ENCODE peak calls at places on chromosomes 16 and 17, in eight cellular contexts. J is fibroblast of pulmonary artery; I is mammary epithelial cell; T is CD8-positive, alpha-beta memory T cell; P is adrenal gland; M is naive thymus-derived CD4-positive, alpha-beta T cell; E is mucosa of descending colon; U is esophagus squamous epithelium. X is an unnamed sample.

GRCh38 chr17:78969865-78970264 is 9.9 kb downstream of the LGALS3BP start:
- DNase-seq in J (no peak), I (no peak), T (no peak), P (no peak), M (no peak), E (no peak), U (no peak), X (no peak)

GRCh38 chr17:7922499-7923289 is 6.6 kb upstream of the RNF227 start:
- DNase-seq in J (peak; percentile 84), I (no peak), T (peak; percentile 87), P (peak; percentile 82), M (peak; percentile 80), E (peak; percentile 92), U (no peak), X (peak; percentile 81)

GRCh38 chr17:6078370-6078950 is 8.3 kb downstream of the WSCD1 start:
- DNase-seq in J (no peak), I (no peak), T (no peak), P (no peak), M (no peak), E (no peak), U (no peak), X (no peak)

GRCh38 chr17:68595496-68595895 is 5.7 kb downstream of the FAM20A start:
- DNase-seq in J (no peak), I (no peak), T (no peak), P (no peak), M (no peak), E (no peak), U (no peak), X (no peak)

GRCh38 chr16:58269526-58269925 is 25.3 kb downstream of the PRSS54 start:
- DNase-seq in J (no peak), I (no peak), T (no peak), P (no peak), M (no peak), E (no peak), U (no peak), X (no peak)

GRCh38 chr16:53159781-53160436 is 105.1 kb downstream of the CHD9 start:
- DNase-seq in J (peak; percentile 75), I (peak; percentile 32), T (peak; percentile 47), P (no peak), M (no peak), E (no peak), U (no peak), X (no peak)

GRCh38 chr17:1227917-1228751 is 42.1 kb upstream of the BHLHA9 start:
- DNase-seq in J (no peak), I (no peak), T (peak; percentile 52), P (no peak), M (no peak), E (peak; percentile 71), U (no peak), X (peak; percentile 65)

GRCh38 chr17:51371732-51372151 is 111.4 kb downstream of the UTP18 start:
- DNase-seq in J (peak; percentile 57), I (peak; percentile 47), T (no peak), P (peak; percentile 31), M (peak; percentile 32), E (no peak), U (no peak), X (peak; percentile 34)

GRCh38 chr16:88922114-88922825 is 54.7 kb downstream of the CBFA2T3 start:
- DNase-seq in J (peak; percentile 66), I (peak; percentile 28), T (no peak), P (peak; percentile 95), M (no peak), E (peak; percentile 83), U (no peak), X (peak; percentile 76)

GRCh38 chr17:46822388-46822921 is 4.0 kb upstream of the WNT3 start:
- DNase-seq in J (no peak), I (no peak), T (no peak), P (no peak), M (peak; percentile 68), E (no peak), U (no peak), X (no peak)

GRCh38 chr16:27214084-27214961 is 11.0 kb downstream of the KDM8 start:
- DNase-seq in J (no peak), I (no peak), T (no peak), P (no peak), M (no peak), E (no peak), U (no peak), X (peak; percentile 82)

GRCh38 chr16:2816751-2817495 is at the start of gene PRSS21:
- DNase-seq in J (no peak), I (no peak), T (peak; percentile 52), P (no peak), M (peak; percentile 43), E (no peak), U (no peak), X (no peak)

GRCh38 chr17:77264617-77265230 is 124.0 kb downstream of the SEC14L1 start:
- DNase-seq in J (no peak), I (no peak), T (no peak), P (no peak), M (no peak), E (no peak), U (no peak), X (no peak)

GRCh38 chr17:61803216-61803615 is 60.1 kb downstream of the BRIP1 start:
- DNase-seq in J (no peak), I (no peak), T (no peak), P (no peak), M (no peak), E (no peak), U (no peak), X (no peak)

GRCh38 chr17:82974136-82974952 is 105.1 kb upstream of the METRNL start:
- DNase-seq in J (no peak), I (no peak), T (no peak), P (no peak), M (no peak), E (peak; percentile 49), U (no peak), X (peak; percentile 42)

GRCh38 chr17:49249292-49249794 is 18.8 kb upstream of the PHOSPHO1 start:
- DNase-seq in J (peak; percentile 41), I (no peak), T (no peak), P (peak; percentile 40), M (no peak), E (no peak), U (no peak), X (no peak)

GRCh38 chr17:74833501-74834361 is 26.0 kb downstream of the GRIN2C start:
- DNase-seq in J (no peak), I (peak; percentile 13), T (no peak), P (peak; percentile 35), M (no peak), E (no peak), U (no peak), X (no peak)

DNA sequence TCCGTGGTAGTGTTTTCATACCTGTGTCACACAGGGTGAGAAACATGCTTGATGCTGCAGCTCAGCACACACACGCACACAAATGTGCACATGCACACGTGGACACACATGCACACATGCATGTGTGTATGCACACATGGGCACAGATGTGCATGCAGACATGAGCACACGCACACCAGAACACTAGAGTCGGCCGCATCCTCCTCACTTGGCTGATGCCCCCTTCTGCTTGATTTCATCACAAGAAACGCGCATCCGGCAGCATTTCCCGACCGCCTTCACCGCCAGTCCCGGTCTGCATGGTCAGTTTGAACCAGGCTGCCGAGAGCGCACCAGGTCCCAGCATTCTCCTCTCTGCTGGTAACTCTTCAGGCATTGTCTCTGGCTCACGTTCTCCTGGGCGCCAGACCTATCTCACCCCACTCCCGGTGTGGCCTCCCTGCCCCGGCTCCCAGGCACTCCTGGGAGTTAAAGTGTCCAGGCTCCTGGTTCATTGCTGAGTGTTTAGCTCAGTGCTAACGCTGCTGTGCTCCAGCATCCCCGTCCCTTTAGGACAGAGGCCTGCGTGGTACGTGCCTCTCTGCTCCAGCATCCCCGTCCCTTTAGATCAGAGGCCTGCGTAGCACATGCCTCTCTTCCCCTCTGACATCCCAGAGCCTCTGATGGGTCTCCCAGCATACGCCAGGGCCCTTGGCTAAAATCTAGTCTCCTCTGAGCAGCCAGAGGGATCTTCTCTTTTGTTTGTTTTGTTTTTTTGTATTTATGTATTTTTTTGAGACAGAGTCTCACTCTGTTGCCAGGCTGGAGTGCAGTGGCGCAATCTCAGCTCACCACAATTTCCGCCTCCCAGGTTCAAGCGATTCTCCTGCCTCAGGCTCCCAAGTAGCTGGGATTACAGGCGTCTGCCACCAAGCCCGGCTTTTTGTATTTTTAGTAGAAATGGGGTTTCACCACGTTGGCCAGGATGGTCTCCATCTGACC is 16.0 kb downstream of the BAIAP2 start:
- DNase-seq in J (no peak), I (no peak), T (no peak), P (no peak), M (no peak), E (no peak), U (no peak), X (no peak)
- H3K4me3 ChIP-seq in J (no peak overlapping the region), I (no peak overlapping the region), T (no peak overlapping the region), P (no peak overlapping the region), M (no peak overlapping the region), E (no peak overlapping the region), U (no peak overlapping the region), X (no peak overlapping the region)

DNA sequence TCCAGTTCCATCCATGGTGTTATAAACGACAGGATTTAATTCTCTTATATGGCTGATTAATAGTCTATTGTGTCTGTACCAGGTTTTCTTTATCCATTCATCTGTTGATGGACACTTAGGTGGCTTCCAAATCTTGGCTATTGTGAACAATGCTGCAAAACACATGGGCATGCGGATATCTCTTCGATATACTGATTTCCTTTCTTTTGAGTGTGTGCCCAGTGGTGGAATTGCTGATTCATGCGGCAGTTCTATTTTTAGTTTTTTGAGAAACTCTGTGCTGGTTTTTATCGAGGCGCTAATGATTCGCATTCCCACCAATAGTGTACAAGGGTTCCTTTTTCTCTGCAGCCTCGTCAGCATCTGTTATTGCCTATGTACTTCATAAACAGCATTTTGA is 599.4 kb downstream of the TMEM114 start:
- DNase-seq in J (no peak), I (no peak), T (no peak), P (no peak), M (no peak), E (no peak), U (no peak), X (no peak)
- H3K4me3 ChIP-seq in J (no peak overlapping the region), I (no peak overlapping the region), T (no peak overlapping the region), P (no peak overlapping the region), M (no peak overlapping the region), E (no peak overlapping the region), U (no peak overlapping the region), X (no peak overlapping the region)

DNA sequence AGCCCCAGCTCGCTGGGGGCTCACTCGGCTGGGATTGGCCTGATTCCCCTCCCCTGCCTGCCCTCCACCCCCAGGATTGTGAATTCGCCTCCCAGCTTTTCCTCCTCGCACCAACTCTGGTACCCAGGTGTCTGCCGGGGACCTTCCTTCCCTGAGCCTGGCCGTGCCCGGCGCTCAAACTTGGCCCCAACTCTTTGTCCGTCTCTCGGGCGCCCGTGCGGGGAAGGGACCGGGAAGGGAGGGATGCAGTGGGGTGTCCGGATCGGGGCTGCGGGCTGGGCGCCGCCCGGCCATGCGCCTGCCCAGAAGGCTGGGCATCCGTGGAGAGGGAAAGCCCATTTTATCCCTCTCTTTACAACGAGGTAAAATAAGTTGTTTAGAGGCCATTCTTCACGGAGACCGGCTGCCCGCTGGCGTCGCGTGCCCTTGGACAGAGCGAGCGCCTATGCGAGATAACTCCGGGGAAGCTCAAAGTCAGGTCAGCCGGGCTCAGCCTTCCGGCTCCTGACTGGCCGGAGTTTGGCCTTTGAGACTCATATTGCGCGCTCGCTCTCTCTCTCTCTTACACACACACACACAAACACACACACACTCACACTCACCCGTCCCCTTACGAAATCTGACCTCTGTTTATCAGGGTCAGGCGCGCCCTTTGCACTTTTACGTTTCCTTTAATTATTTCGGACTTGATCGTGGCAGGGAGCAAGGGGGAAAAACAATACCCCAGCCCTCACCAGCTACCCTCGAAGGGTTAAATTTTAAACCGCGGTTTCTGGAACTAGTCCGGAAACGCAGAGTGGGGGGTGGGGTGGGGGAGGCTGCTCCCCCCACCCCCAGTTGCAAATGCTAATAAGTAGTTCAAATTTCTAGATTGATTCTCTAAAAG is 798 bp upstream of the MAF start:
- DNase-seq in J (peak; percentile 10), I (no peak), T (peak; percentile 54), P (peak; percentile 73), M (peak; percentile 52), E (peak; percentile 70), U (no peak), X (peak; percentile 32)
- H3K4me3 ChIP-seq in J (peak overlapping the region; percentile 45), I (peak overlapping the region; percentile 90), T (peak overlapping the region; percentile 75), P (peak overlapping the region; percentile 95), M (peak overlapping the region; percentile 84), E (peak overlapping the region; percentile 47), U (peak overlapping the region; percentile 77), X (peak overlapping the region; percentile 48)

GRCh38 chr16:30094541-30095165 is 1.4 kb downstream of the YPEL3 start:
- DNase-seq in J (no peak), I (no peak), T (no peak), P (no peak), M (no peak), E (peak; percentile 67), U (no peak), X (no peak)
- H3K4me3 ChIP-seq in J (peak overlapping the region; percentile 80), I (peak overlapping the region; percentile 46), T (peak overlapping the region; percentile 78), P (no peak overlapping the region), M (peak overlapping the region; percentile 76), E (peak overlapping the region; percentile 57), U (peak overlapping the region; percentile 88), X (peak overlapping the region; percentile 85)